ENCODE peak calls at places on chromosome 3, in ten cellular contexts. One of them, this sample, is unnamed.
A peak's percentile ranks its signal among the peaks of the same experiment; 100 is the strongest.

GRCh38 chr3:47870156-47870555 is 67.2 kb downstream of the DHX30 start:
- DNase-seq in psoas muscle: no peak
- DNase-seq in PC-3: no peak
- DNase-seq in RWPE2: no peak
- DNase-seq in OCI-LY7: no peak
- DNase-seq in brain microvascular endothelial cell: no peak
- DNase-seq in gastrocnemius medialis: no peak
- DNase-seq in transverse colon: no peak
- DNase-seq in CD4-positive, alpha-beta T cell: no peak
- DNase-seq in cardiac muscle cell: no peak
- DNase-seq in this sample: no peak

GRCh38 chr3:11250902-11251806 is 21.0 kb upstream of the ATG7 start:
- DNase-seq in psoas muscle: no peak
- DNase-seq in PC-3: peak; percentile 74
- DNase-seq in RWPE2: no peak
- DNase-seq in OCI-LY7: no peak
- DNase-seq in brain microvascular endothelial cell: no peak
- DNase-seq in gastrocnemius medialis: no peak
- DNase-seq in transverse colon: no peak
- DNase-seq in CD4-positive, alpha-beta T cell: no peak
- DNase-seq in cardiac muscle cell: no peak
- DNase-seq in this sample: no peak

GRCh38 chr3:155404486-155404885 is 111.0 kb upstream of the STRIT1 start:
- DNase-seq in psoas muscle: no peak
- DNase-seq in PC-3: no peak
- DNase-seq in RWPE2: no peak
- DNase-seq in OCI-LY7: no peak
- DNase-seq in brain microvascular endothelial cell: no peak
- DNase-seq in gastrocnemius medialis: no peak
- DNase-seq in transverse colon: no peak
- DNase-seq in CD4-positive, alpha-beta T cell: no peak
- DNase-seq in cardiac muscle cell: no peak
- DNase-seq in this sample: no peak

GRCh38 chr3:195094211-195094921 is 176.6 kb downstream of the XXYLT1 start:
- DNase-seq in psoas muscle: peak; percentile 8
- DNase-seq in PC-3: no peak
- DNase-seq in RWPE2: no peak
- DNase-seq in OCI-LY7: peak; percentile 44
- DNase-seq in brain microvascular endothelial cell: no peak
- DNase-seq in gastrocnemius medialis: no peak
- DNase-seq in transverse colon: peak; percentile 53
- DNase-seq in CD4-positive, alpha-beta T cell: no peak
- DNase-seq in cardiac muscle cell: no peak
- DNase-seq in this sample: no peak

GRCh38 chr3:194995334-194995733 is 275.6 kb downstream of the XXYLT1 start:
- DNase-seq in psoas muscle: no peak
- DNase-seq in PC-3: no peak
- DNase-seq in RWPE2: no peak
- DNase-seq in OCI-LY7: no peak
- DNase-seq in brain microvascular endothelial cell: no peak
- DNase-seq in gastrocnemius medialis: no peak
- DNase-seq in transverse colon: no peak
- DNase-seq in CD4-positive, alpha-beta T cell: no peak
- DNase-seq in cardiac muscle cell: no peak
- DNase-seq in this sample: no peak

GRCh38 chr3:67389176-67389575 is 265.2 kb downstream of the SUCLG2 start:
- DNase-seq in psoas muscle: no peak
- DNase-seq in PC-3: no peak
- DNase-seq in RWPE2: no peak
- DNase-seq in OCI-LY7: no peak
- DNase-seq in brain microvascular endothelial cell: no peak
- DNase-seq in gastrocnemius medialis: no peak
- DNase-seq in transverse colon: no peak
- DNase-seq in CD4-positive, alpha-beta T cell: no peak
- DNase-seq in cardiac muscle cell: no peak
- DNase-seq in this sample: no peak

GRCh38 chr3:37032961-37033360 is 39.6 kb downstream of the MLH1 start:
- DNase-seq in psoas muscle: peak; percentile 21
- DNase-seq in PC-3: no peak
- DNase-seq in RWPE2: no peak
- DNase-seq in OCI-LY7: no peak
- DNase-seq in brain microvascular endothelial cell: no peak
- DNase-seq in gastrocnemius medialis: no peak
- DNase-seq in transverse colon: no peak
- DNase-seq in CD4-positive, alpha-beta T cell: no peak
- DNase-seq in cardiac muscle cell: peak; percentile 84
- DNase-seq in this sample: peak; percentile 13

GRCh38 chr3:50519471-50520089 is 16.1 kb upstream of the CACNA2D2 start:
- DNase-seq in psoas muscle: peak; percentile 60
- DNase-seq in PC-3: peak; percentile 77
- DNase-seq in RWPE2: no peak
- DNase-seq in OCI-LY7: peak; percentile 70
- DNase-seq in brain microvascular endothelial cell: peak; percentile 21
- DNase-seq in gastrocnemius medialis: peak; percentile 22
- DNase-seq in transverse colon: peak; percentile 77
- DNase-seq in CD4-positive, alpha-beta T cell: peak; percentile 60
- DNase-seq in cardiac muscle cell: peak; percentile 50
- DNase-seq in this sample: no peak

GRCh38 chr3:144052275-144052674 is 80.7 kb downstream of the DIPK2A start:
- DNase-seq in psoas muscle: no peak
- DNase-seq in PC-3: no peak
- DNase-seq in RWPE2: no peak
- DNase-seq in OCI-LY7: no peak
- DNase-seq in brain microvascular endothelial cell: no peak
- DNase-seq in gastrocnemius medialis: no peak
- DNase-seq in transverse colon: no peak
- DNase-seq in CD4-positive, alpha-beta T cell: no peak
- DNase-seq in cardiac muscle cell: no peak
- DNase-seq in this sample: no peak

GRCh38 chr3:78022232-78022631 is 982.3 kb downstream of the ROBO2 start:
- DNase-seq in psoas muscle: no peak
- DNase-seq in PC-3: peak; percentile 67
- DNase-seq in RWPE2: no peak
- DNase-seq in OCI-LY7: no peak
- DNase-seq in brain microvascular endothelial cell: no peak
- DNase-seq in gastrocnemius medialis: no peak
- DNase-seq in transverse colon: no peak
- DNase-seq in CD4-positive, alpha-beta T cell: no peak
- DNase-seq in cardiac muscle cell: no peak
- DNase-seq in this sample: no peak

GRCh38 chr3:160038862-160039562 is 50.4 kb downstream of the IL12A start:
- DNase-seq in psoas muscle: no peak
- DNase-seq in PC-3: no peak
- DNase-seq in RWPE2: no peak
- DNase-seq in OCI-LY7: no peak
- DNase-seq in brain microvascular endothelial cell: no peak
- DNase-seq in gastrocnemius medialis: no peak
- DNase-seq in transverse colon: no peak
- DNase-seq in CD4-positive, alpha-beta T cell: no peak
- DNase-seq in cardiac muscle cell: peak; percentile 27
- DNase-seq in this sample: no peak

GRCh38 chr3:176296066-176296597 is 901.1 kb downstream of the TBL1XR1 start:
- DNase-seq in psoas muscle: no peak
- DNase-seq in PC-3: no peak
- DNase-seq in RWPE2: no peak
- DNase-seq in OCI-LY7: no peak
- DNase-seq in brain microvascular endothelial cell: no peak
- DNase-seq in gastrocnemius medialis: no peak
- DNase-seq in transverse colon: no peak
- DNase-seq in CD4-positive, alpha-beta T cell: no peak
- DNase-seq in cardiac muscle cell: no peak
- DNase-seq in this sample: no peak

GRCh38 chr3:109685084-109686079 is 348.0 kb upstream of the DPPA4 start:
- DNase-seq in psoas muscle: peak; percentile 67
- DNase-seq in PC-3: peak; percentile 99
- DNase-seq in RWPE2: peak; percentile 93
- DNase-seq in OCI-LY7: no peak
- DNase-seq in brain microvascular endothelial cell: peak; percentile 100
- DNase-seq in gastrocnemius medialis: peak; percentile 20
- DNase-seq in transverse colon: peak; percentile 43
- DNase-seq in CD4-positive, alpha-beta T cell: no peak
- DNase-seq in cardiac muscle cell: peak; percentile 99
- DNase-seq in this sample: no peak

GRCh38 chr3:89155811-89156210 is 48.4 kb downstream of the EPHA3 start:
- DNase-seq in psoas muscle: no peak
- DNase-seq in PC-3: no peak
- DNase-seq in RWPE2: no peak
- DNase-seq in OCI-LY7: no peak
- DNase-seq in brain microvascular endothelial cell: no peak
- DNase-seq in gastrocnemius medialis: no peak
- DNase-seq in transverse colon: no peak
- DNase-seq in CD4-positive, alpha-beta T cell: no peak
- DNase-seq in cardiac muscle cell: peak; percentile 11
- DNase-seq in this sample: no peak

GRCh38 chr3:150447631-150448465 is 39.8 kb downstream of the TSC22D2 start:
- DNase-seq in psoas muscle: no peak
- DNase-seq in PC-3: peak; percentile 76
- DNase-seq in RWPE2: no peak
- DNase-seq in OCI-LY7: no peak
- DNase-seq in brain microvascular endothelial cell: no peak
- DNase-seq in gastrocnemius medialis: no peak
- DNase-seq in transverse colon: no peak
- DNase-seq in CD4-positive, alpha-beta T cell: no peak
- DNase-seq in cardiac muscle cell: no peak
- DNase-seq in this sample: no peak
- H3K27ac ChIP-seq in psoas muscle: no peak overlapping the region
- H3K27ac ChIP-seq in PC-3: peak overlapping the region; percentile 69
- H3K27ac ChIP-seq in RWPE2: peak overlapping the region; percentile 95
- H3K27ac ChIP-seq in OCI-LY7: no peak overlapping the region
- H3K27ac ChIP-seq in brain microvascular endothelial cell: peak overlapping the region; percentile 41
- H3K27ac ChIP-seq in gastrocnemius medialis: no peak overlapping the region
- H3K27ac ChIP-seq in transverse colon: no peak overlapping the region
- H3K27ac ChIP-seq in CD4-positive, alpha-beta T cell: no peak overlapping the region
- H3K27ac ChIP-seq in cardiac muscle cell: peak overlapping the region; percentile 90
- H3K27ac ChIP-seq in this sample: no peak overlapping the region

GRCh38 chr3:150843241-150843640 is 62.0 kb downstream of the MINDY4B start:
- DNase-seq in psoas muscle: no peak
- DNase-seq in PC-3: peak; percentile 18
- DNase-seq in RWPE2: no peak
- DNase-seq in OCI-LY7: no peak
- DNase-seq in brain microvascular endothelial cell: no peak
- DNase-seq in gastrocnemius medialis: no peak
- DNase-seq in transverse colon: no peak
- DNase-seq in CD4-positive, alpha-beta T cell: no peak
- DNase-seq in cardiac muscle cell: no peak
- DNase-seq in this sample: no peak
- H3K27ac ChIP-seq in psoas muscle: no peak overlapping the region
- H3K27ac ChIP-seq in PC-3: no peak overlapping the region
- H3K27ac ChIP-seq in RWPE2: no peak overlapping the region
- H3K27ac ChIP-seq in OCI-LY7: no peak overlapping the region
- H3K27ac ChIP-seq in brain microvascular endothelial cell: no peak overlapping the region
- H3K27ac ChIP-seq in gastrocnemius medialis: no peak overlapping the region
- H3K27ac ChIP-seq in transverse colon: no peak overlapping the region
- H3K27ac ChIP-seq in CD4-positive, alpha-beta T cell: no peak overlapping the region
- H3K27ac ChIP-seq in cardiac muscle cell: no peak overlapping the region
- H3K27ac ChIP-seq in this sample: no peak overlapping the region

DNA sequence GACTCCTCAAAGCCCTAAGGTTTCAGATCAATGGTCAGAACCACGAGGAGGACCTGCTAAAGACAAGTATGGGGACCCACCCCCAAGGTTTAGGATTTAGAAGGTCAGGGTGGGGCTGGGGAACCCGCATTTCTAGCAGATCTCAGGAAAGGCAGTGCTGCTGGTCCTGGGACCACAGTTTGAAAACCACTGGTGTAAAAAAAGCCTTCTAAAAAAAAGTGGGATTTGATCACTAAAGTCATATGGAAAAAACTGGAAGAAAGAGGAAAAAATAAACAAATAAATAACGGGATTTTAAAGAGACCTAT is 832 bp downstream of the SLC41A3 start:
- DNase-seq in psoas muscle: no peak
- DNase-seq in PC-3: no peak
- DNase-seq in RWPE2: no peak
- DNase-seq in OCI-LY7: peak; percentile 23
- DNase-seq in brain microvascular endothelial cell: no peak
- DNase-seq in gastrocnemius medialis: no peak
- DNase-seq in transverse colon: no peak
- DNase-seq in CD4-positive, alpha-beta T cell: no peak
- DNase-seq in cardiac muscle cell: no peak
- DNase-seq in this sample: no peak
- H3K27ac ChIP-seq in psoas muscle: peak overlapping the region; percentile 97
- H3K27ac ChIP-seq in PC-3: no peak overlapping the region
- H3K27ac ChIP-seq in RWPE2: peak overlapping the region; percentile 64
- H3K27ac ChIP-seq in OCI-LY7: peak overlapping the region; percentile 62
- H3K27ac ChIP-seq in brain microvascular endothelial cell: no peak overlapping the region
- H3K27ac ChIP-seq in gastrocnemius medialis: peak overlapping the region; percentile 95
- H3K27ac ChIP-seq in transverse colon: peak overlapping the region; percentile 92
- H3K27ac ChIP-seq in CD4-positive, alpha-beta T cell: peak overlapping the region; percentile 72
- H3K27ac ChIP-seq in cardiac muscle cell: peak overlapping the region; percentile 89
- H3K27ac ChIP-seq in this sample: peak overlapping the region; percentile 67

GRCh38 chr3:72175305-72175858 is 390.4 kb upstream of the PROK2 start:
- DNase-seq in psoas muscle: no peak
- DNase-seq in PC-3: no peak
- DNase-seq in RWPE2: no peak
- DNase-seq in OCI-LY7: no peak
- DNase-seq in brain microvascular endothelial cell: no peak
- DNase-seq in gastrocnemius medialis: no peak
- DNase-seq in transverse colon: no peak
- DNase-seq in CD4-positive, alpha-beta T cell: no peak
- DNase-seq in cardiac muscle cell: no peak
- DNase-seq in this sample: no peak

GRCh38 chr3:72176537-72177041 is 391.6 kb upstream of the PROK2 start:
- DNase-seq in psoas muscle: no peak
- DNase-seq in PC-3: no peak
- DNase-seq in RWPE2: no peak
- DNase-seq in OCI-LY7: peak; percentile 90
- DNase-seq in brain microvascular endothelial cell: no peak
- DNase-seq in gastrocnemius medialis: no peak
- DNase-seq in transverse colon: peak; percentile 44
- DNase-seq in CD4-positive, alpha-beta T cell: no peak
- DNase-seq in cardiac muscle cell: no peak
- DNase-seq in this sample: no peak

GRCh38 chr3:72174043-72174442 is 389.1 kb upstream of the PROK2 start:
- DNase-seq in psoas muscle: no peak
- DNase-seq in PC-3: no peak
- DNase-seq in RWPE2: no peak
- DNase-seq in OCI-LY7: no peak
- DNase-seq in brain microvascular endothelial cell: no peak
- DNase-seq in gastrocnemius medialis: no peak
- DNase-seq in transverse colon: no peak
- DNase-seq in CD4-positive, alpha-beta T cell: no peak
- DNase-seq in cardiac muscle cell: no peak
- DNase-seq in this sample: no peak

GRCh38 chr3:72177075-72178050 is 392.4 kb upstream of the PROK2 start:
- DNase-seq in psoas muscle: peak; percentile 41
- DNase-seq in PC-3: no peak
- DNase-seq in RWPE2: no peak
- DNase-seq in OCI-LY7: peak; percentile 64
- DNase-seq in brain microvascular endothelial cell: peak; percentile 33
- DNase-seq in gastrocnemius medialis: peak; percentile 17
- DNase-seq in transverse colon: peak; percentile 41
- DNase-seq in CD4-positive, alpha-beta T cell: no peak
- DNase-seq in cardiac muscle cell: peak; percentile 73
- DNase-seq in this sample: peak; percentile 29

DNA sequence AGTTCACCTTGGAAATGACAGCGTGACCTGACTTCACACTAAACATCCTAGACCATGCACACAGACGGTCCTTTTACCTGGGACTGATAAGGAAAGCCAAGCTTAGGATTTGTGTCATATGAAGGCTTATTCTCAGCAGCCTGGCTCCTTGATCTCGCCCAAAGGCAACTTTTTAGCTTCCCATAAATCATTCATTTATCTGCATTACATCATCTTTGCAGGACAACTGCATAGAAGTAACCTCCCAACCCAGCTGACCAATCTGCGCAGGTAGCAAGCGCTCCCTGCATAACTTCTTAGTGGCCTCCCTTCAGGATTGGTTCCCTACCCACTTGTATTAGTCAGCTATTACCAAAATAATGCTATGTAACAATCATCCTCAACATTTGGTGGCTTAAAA is 389.9 kb upstream of the PROK2 start:
- DNase-seq in psoas muscle: no peak
- DNase-seq in PC-3: no peak
- DNase-seq in RWPE2: no peak
- DNase-seq in OCI-LY7: no peak
- DNase-seq in brain microvascular endothelial cell: no peak
- DNase-seq in gastrocnemius medialis: no peak
- DNase-seq in transverse colon: no peak
- DNase-seq in CD4-positive, alpha-beta T cell: no peak
- DNase-seq in cardiac muscle cell: no peak
- DNase-seq in this sample: no peak
- H3K27ac ChIP-seq in psoas muscle: no peak overlapping the region
- H3K27ac ChIP-seq in PC-3: no peak overlapping the region
- H3K27ac ChIP-seq in RWPE2: no peak overlapping the region
- H3K27ac ChIP-seq in OCI-LY7: no peak overlapping the region
- H3K27ac ChIP-seq in brain microvascular endothelial cell: no peak overlapping the region
- H3K27ac ChIP-seq in gastrocnemius medialis: no peak overlapping the region
- H3K27ac ChIP-seq in transverse colon: no peak overlapping the region
- H3K27ac ChIP-seq in CD4-positive, alpha-beta T cell: no peak overlapping the region
- H3K27ac ChIP-seq in cardiac muscle cell: no peak overlapping the region
- H3K27ac ChIP-seq in this sample: peak overlapping the region; percentile 95

This sample was measured in caudate nucleus.